ENCODE peak calls at places on chromosomes 2 and 18, in five cellular contexts. One of them, this sample, is unnamed.

GRCh38 chr2:105536175-105536574 is 137.3 kb upstream of the FHL2 start:
- DNase-seq in left cardiac atrium: no peak
- DNase-seq in caudate nucleus: no peak
- DNase-seq in endothelial cell: no peak
- DNase-seq in GM03348: no peak
- DNase-seq in this sample: no peak

GRCh38 chr2:138948070-138948539 is 167.9 kb upstream of the NXPH2 start:
- DNase-seq in caudate nucleus: no peak
- DNase-seq in GM03348: peak; percentile 19
- DNase-seq in endothelial cell: no peak
- DNase-seq in left cardiac atrium: peak; percentile 50
- DNase-seq in this sample: no peak

GRCh38 chr2:240355001-240355891 is 80.2 kb upstream of the GPC1 start:
- DNase-seq in endothelial cell: no peak
- DNase-seq in left cardiac atrium: peak; percentile 15
- DNase-seq in caudate nucleus: no peak
- DNase-seq in GM03348: no peak
- DNase-seq in this sample: no peak

GRCh38 chr2:1940660-1941059 is 196.3 kb upstream of the PXDN start:
- DNase-seq in endothelial cell: no peak
- DNase-seq in left cardiac atrium: peak; percentile 60
- DNase-seq in GM03348: no peak
- DNase-seq in caudate nucleus: no peak
- DNase-seq in this sample: peak; percentile 97

GRCh38 chr18:59079264-59079972 is 60.3 kb upstream of the SEC11C start:
- DNase-seq in GM03348: no peak
- DNase-seq in left cardiac atrium: no peak
- DNase-seq in endothelial cell: no peak
- DNase-seq in caudate nucleus: no peak
- DNase-seq in this sample: no peak

GRCh38 chr2:186848873-186849578 is at the start of gene ZSWIM2:
- DNase-seq in left cardiac atrium: peak; percentile 58
- DNase-seq in caudate nucleus: peak; percentile 80
- DNase-seq in GM03348: peak; percentile 81
- DNase-seq in endothelial cell: peak; percentile 65
- DNase-seq in this sample: peak; percentile 44

GRCh38 chr2:60549250-60550150 is 4.0 kb downstream of the BCL11A start:
- DNase-seq in caudate nucleus: no peak
- DNase-seq in endothelial cell: peak; percentile 50
- DNase-seq in GM03348: peak; percentile 61
- DNase-seq in left cardiac atrium: no peak
- DNase-seq in this sample: peak; percentile 26

GRCh38 chr2:127003028-127003800 is 103.7 kb downstream of the BIN1 start:
- DNase-seq in GM03348: no peak
- DNase-seq in endothelial cell: no peak
- DNase-seq in left cardiac atrium: no peak
- DNase-seq in caudate nucleus: no peak
- DNase-seq in this sample: no peak

GRCh38 chr2:198004921-198005829 is 200.8 kb downstream of the PLCL1 start:
- DNase-seq in caudate nucleus: no peak
- DNase-seq in left cardiac atrium: no peak
- DNase-seq in GM03348: no peak
- DNase-seq in endothelial cell: no peak
- DNase-seq in this sample: no peak

GRCh38 chr18:22558945-22559385 is 141.2 kb upstream of the CTAGE1 start:
- DNase-seq in left cardiac atrium: peak; percentile 85
- DNase-seq in caudate nucleus: no peak
- DNase-seq in endothelial cell: peak; percentile 49
- DNase-seq in GM03348: peak; percentile 69
- DNase-seq in this sample: peak; percentile 82

GRCh38 chr2:232632904-232633412 is 446 bp upstream of the EFHD1 start:
- DNase-seq in left cardiac atrium: peak; percentile 49
- DNase-seq in endothelial cell: no peak
- DNase-seq in GM03348: no peak
- DNase-seq in caudate nucleus: peak; percentile 82
- DNase-seq in this sample: peak; percentile 44

GRCh38 chr2:30293303-30293912 is 62.1 kb downstream of the LBH start:
- DNase-seq in caudate nucleus: peak; percentile 25
- DNase-seq in left cardiac atrium: no peak
- DNase-seq in GM03348: peak; percentile 57
- DNase-seq in endothelial cell: peak; percentile 7
- DNase-seq in this sample: peak; percentile 69

GRCh38 chr2:229387815-229388214 is 116.7 kb upstream of the PID1 start:
- DNase-seq in caudate nucleus: no peak
- DNase-seq in left cardiac atrium: no peak
- DNase-seq in GM03348: peak; percentile 18
- DNase-seq in endothelial cell: no peak
- DNase-seq in this sample: no peak

GRCh38 chr2:11348209-11348749 is 3.8 kb upstream of the ROCK2 start:
- DNase-seq in GM03348: no peak
- DNase-seq in left cardiac atrium: peak; percentile 60
- DNase-seq in endothelial cell: no peak
- DNase-seq in caudate nucleus: no peak
- DNase-seq in this sample: peak; percentile 29

GRCh38 chr2:46051103-46051502 is 246.1 kb upstream of the EPAS1 start:
- DNase-seq in left cardiac atrium: no peak
- DNase-seq in endothelial cell: no peak
- DNase-seq in caudate nucleus: no peak
- DNase-seq in GM03348: no peak
- DNase-seq in this sample: no peak

GRCh38 chr2:73984922-73985317 is 210 bp downstream of the TET3 start:
- DNase-seq in caudate nucleus: no peak
- DNase-seq in GM03348: peak; percentile 55
- DNase-seq in left cardiac atrium: peak; percentile 66
- DNase-seq in endothelial cell: peak; percentile 56
- DNase-seq in this sample: peak; percentile 63

GRCh38 chr2:128317186-128317897 is 1.3 kb downstream of the HS6ST1 start:
- DNase-seq in GM03348: peak; percentile 38
- DNase-seq in caudate nucleus: no peak
- DNase-seq in endothelial cell: peak; percentile 8
- DNase-seq in left cardiac atrium: peak; percentile 37
- DNase-seq in this sample: peak; percentile 71

GRCh38 chr2:71070294-71071025 is 2.0 kb downstream of the NAGK start:
- DNase-seq in GM03348: peak; percentile 69
- DNase-seq in left cardiac atrium: no peak
- DNase-seq in caudate nucleus: no peak
- DNase-seq in endothelial cell: no peak
- DNase-seq in this sample: peak; percentile 22

GRCh38 chr2:173891315-173892037 is 73.7 kb downstream of the SP3 start:
- DNase-seq in GM03348: no peak
- DNase-seq in caudate nucleus: no peak
- DNase-seq in left cardiac atrium: no peak
- DNase-seq in endothelial cell: no peak
- DNase-seq in this sample: no peak

GRCh38 chr18:62521588-62521987 is 1.2 kb upstream of the ZCCHC2 start:
- DNase-seq in GM03348: no peak
- DNase-seq in endothelial cell: no peak
- DNase-seq in left cardiac atrium: no peak
- DNase-seq in caudate nucleus: no peak
- DNase-seq in this sample: no peak

GRCh38 chr2:12106440-12107080 is 360.1 kb downstream of the LPIN1 start:
- DNase-seq in caudate nucleus: no peak
- DNase-seq in endothelial cell: no peak
- DNase-seq in GM03348: peak; percentile 94
- DNase-seq in left cardiac atrium: peak; percentile 78
- DNase-seq in this sample: no peak